ENCODE peak calls at places on chromosomes 7 and 10, in seven cellular contexts. One of them, this sample, is unnamed.

GRCh38 chr10:46314046-46314445 is 27.2 kb downstream of the ANTXRL start:
- DNase-seq in iris pigment epithelial cell: no peak
- DNase-seq in left cardiac atrium: no peak
- DNase-seq in body of pancreas: no peak
- DNase-seq in GM23338: no peak
- DNase-seq in GM12865: no peak
- DNase-seq in renal cortical epithelial cell: no peak
- DNase-seq in this sample: no peak

GRCh38 chr7:28533731-28534531 is 121.6 kb downstream of the CREB5 start:
- DNase-seq in iris pigment epithelial cell: peak
- DNase-seq in left cardiac atrium: peak
- DNase-seq in body of pancreas: peak
- DNase-seq in GM23338: no peak
- DNase-seq in GM12865: no peak
- DNase-seq in renal cortical epithelial cell: no peak
- DNase-seq in this sample: no peak

GRCh38 chr10:87659571-87660483 is at the start of gene PAPSS2:
- DNase-seq in iris pigment epithelial cell: peak
- DNase-seq in left cardiac atrium: peak
- DNase-seq in body of pancreas: peak
- DNase-seq in GM23338: peak
- DNase-seq in GM12865: peak
- DNase-seq in renal cortical epithelial cell: no peak
- DNase-seq in this sample: no peak

GRCh38 chr10:43156590-43157340 is 18.5 kb downstream of the CSGALNACT2 start:
- DNase-seq in iris pigment epithelial cell: no peak
- DNase-seq in left cardiac atrium: no peak
- DNase-seq in body of pancreas: no peak
- DNase-seq in GM23338: peak
- DNase-seq in GM12865: no peak
- DNase-seq in renal cortical epithelial cell: no peak
- DNase-seq in this sample: no peak

GRCh38 chr7:34309116-34309515 is 348.9 kb upstream of the NPSR1 start:
- DNase-seq in iris pigment epithelial cell: no peak
- DNase-seq in left cardiac atrium: no peak
- DNase-seq in body of pancreas: no peak
- DNase-seq in GM23338: peak
- DNase-seq in GM12865: no peak
- DNase-seq in renal cortical epithelial cell: no peak
- DNase-seq in this sample: no peak

GRCh38 chr10:1412531-1413189 is 324.7 kb downstream of the ADARB2 start:
- DNase-seq in iris pigment epithelial cell: no peak
- DNase-seq in left cardiac atrium: no peak
- DNase-seq in body of pancreas: no peak
- DNase-seq in GM23338: no peak
- DNase-seq in GM12865: no peak
- DNase-seq in renal cortical epithelial cell: no peak
- DNase-seq in this sample: no peak

GRCh38 chr7:55641273-55641691 is 69.0 kb upstream of the VOPP1 start:
- DNase-seq in iris pigment epithelial cell: peak
- DNase-seq in left cardiac atrium: no peak
- DNase-seq in body of pancreas: peak
- DNase-seq in GM23338: peak
- DNase-seq in GM12865: peak
- DNase-seq in renal cortical epithelial cell: peak
- DNase-seq in this sample: peak

GRCh38 chr10:44243851-44244502 is 140.9 kb downstream of the CXCL12 start:
- DNase-seq in iris pigment epithelial cell: no peak
- DNase-seq in left cardiac atrium: no peak
- DNase-seq in body of pancreas: no peak
- DNase-seq in GM23338: peak
- DNase-seq in GM12865: no peak
- DNase-seq in renal cortical epithelial cell: no peak
- DNase-seq in this sample: no peak

GRCh38 chr10:128152741-128153583 is 26.7 kb upstream of the MKI67 start:
- DNase-seq in iris pigment epithelial cell: no peak
- DNase-seq in left cardiac atrium: no peak
- DNase-seq in body of pancreas: no peak
- DNase-seq in GM23338: peak
- DNase-seq in GM12865: no peak
- DNase-seq in renal cortical epithelial cell: no peak
- DNase-seq in this sample: no peak

GRCh38 chr7:93147358-93147757 is 827 bp downstream of the SAMD9L start:
- DNase-seq in iris pigment epithelial cell: peak
- DNase-seq in left cardiac atrium: peak
- DNase-seq in body of pancreas: peak
- DNase-seq in GM23338: no peak
- DNase-seq in GM12865: peak
- DNase-seq in renal cortical epithelial cell: peak
- DNase-seq in this sample: no peak

GRCh38 chr7:127189074-127189473 is 63.7 kb downstream of the GRM8 start:
- DNase-seq in iris pigment epithelial cell: no peak
- DNase-seq in left cardiac atrium: no peak
- DNase-seq in body of pancreas: no peak
- DNase-seq in GM23338: no peak
- DNase-seq in GM12865: no peak
- DNase-seq in renal cortical epithelial cell: no peak
- DNase-seq in this sample: no peak

GRCh38 chr7:7183061-7183832 is 903 bp downstream of the C1GALT1 start:
- DNase-seq in iris pigment epithelial cell: peak
- DNase-seq in left cardiac atrium: peak
- DNase-seq in body of pancreas: peak
- DNase-seq in GM23338: peak
- DNase-seq in GM12865: peak
- DNase-seq in renal cortical epithelial cell: no peak
- DNase-seq in this sample: no peak

GRCh38 chr10:1522237-1522636 is 215.1 kb downstream of the ADARB2 start:
- DNase-seq in iris pigment epithelial cell: no peak
- DNase-seq in left cardiac atrium: no peak
- DNase-seq in body of pancreas: no peak
- DNase-seq in GM23338: no peak
- DNase-seq in GM12865: no peak
- DNase-seq in renal cortical epithelial cell: no peak
- DNase-seq in this sample: no peak

GRCh38 chr10:129756912-129757861 is 206.9 kb downstream of the EBF3 start:
- DNase-seq in iris pigment epithelial cell: no peak
- DNase-seq in left cardiac atrium: peak
- DNase-seq in body of pancreas: peak
- DNase-seq in GM23338: no peak
- DNase-seq in GM12865: no peak
- DNase-seq in renal cortical epithelial cell: peak
- DNase-seq in this sample: no peak

GRCh38 chr7:34991938-34992840 is 45.1 kb downstream of the DPY19L1 start:
- DNase-seq in iris pigment epithelial cell: peak
- DNase-seq in left cardiac atrium: peak
- DNase-seq in body of pancreas: peak
- DNase-seq in GM23338: no peak
- DNase-seq in GM12865: peak
- DNase-seq in renal cortical epithelial cell: peak
- DNase-seq in this sample: no peak

GRCh38 chr7:22723171-22723601 is 3.8 kb upstream of the IL6 start:
- DNase-seq in iris pigment epithelial cell: no peak
- DNase-seq in left cardiac atrium: peak
- DNase-seq in body of pancreas: peak
- DNase-seq in GM23338: no peak
- DNase-seq in GM12865: peak
- DNase-seq in renal cortical epithelial cell: peak
- DNase-seq in this sample: no peak

This sample was measured in AG09309.